ENCODE peak calls at places on chromosomes 3 and 15, in eight cellular contexts. One of them, this sample, is unnamed.

GRCh38 chr3:143581972-143582722 is 266.1 kb downstream of the SLC9A9 start:
- DNase-seq in psoas muscle: no peak
- DNase-seq in uterus: no peak
- DNase-seq in DND-41: no peak
- DNase-seq in upper lobe of right lung: no peak
- DNase-seq in foreskin keratinocyte: no peak
- DNase-seq in CD8-positive, alpha-beta T cell: no peak
- DNase-seq in WERI-Rb-1: no peak
- DNase-seq in this sample: no peak

GRCh38 chr3:151328298-151329036 is 882 bp downstream of the P2RY13 start:
- DNase-seq in CD8-positive, alpha-beta T cell: no peak
- DNase-seq in WERI-Rb-1: no peak
- DNase-seq in upper lobe of right lung: no peak
- DNase-seq in uterus: no peak
- DNase-seq in psoas muscle: no peak
- DNase-seq in DND-41: no peak
- DNase-seq in foreskin keratinocyte: no peak
- DNase-seq in this sample: no peak

GRCh38 chr3:149702691-149703426 is 45.0 kb upstream of the WWTR1 start:
- DNase-seq in DND-41: no peak
- DNase-seq in psoas muscle: no peak
- DNase-seq in foreskin keratinocyte: peak
- DNase-seq in CD8-positive, alpha-beta T cell: no peak
- DNase-seq in WERI-Rb-1: no peak
- DNase-seq in upper lobe of right lung: no peak
- DNase-seq in uterus: peak
- DNase-seq in this sample: no peak

GRCh38 chr3:8629151-8630021 is 15.2 kb downstream of the SSUH2 start:
- DNase-seq in CD8-positive, alpha-beta T cell: no peak
- DNase-seq in upper lobe of right lung: peak
- DNase-seq in WERI-Rb-1: no peak
- DNase-seq in psoas muscle: peak
- DNase-seq in foreskin keratinocyte: peak
- DNase-seq in uterus: no peak
- DNase-seq in DND-41: no peak
- DNase-seq in this sample: no peak

GRCh38 chr3:49813497-49814174 is at the start of gene UBA7:
- DNase-seq in WERI-Rb-1: no peak
- DNase-seq in CD8-positive, alpha-beta T cell: peak
- DNase-seq in uterus: peak
- DNase-seq in psoas muscle: peak
- DNase-seq in DND-41: peak
- DNase-seq in upper lobe of right lung: no peak
- DNase-seq in foreskin keratinocyte: no peak
- DNase-seq in this sample: no peak

GRCh38 chr15:98266295-98266694 is 305.8 kb downstream of the ARRDC4 start:
- DNase-seq in DND-41: no peak
- DNase-seq in CD8-positive, alpha-beta T cell: no peak
- DNase-seq in uterus: no peak
- DNase-seq in WERI-Rb-1: no peak
- DNase-seq in foreskin keratinocyte: no peak
- DNase-seq in psoas muscle: no peak
- DNase-seq in upper lobe of right lung: no peak
- DNase-seq in this sample: no peak

GRCh38 chr15:90557147-90557546 is 27.4 kb downstream of the CRTC3 start:
- DNase-seq in psoas muscle: no peak
- DNase-seq in CD8-positive, alpha-beta T cell: no peak
- DNase-seq in DND-41: no peak
- DNase-seq in WERI-Rb-1: no peak
- DNase-seq in upper lobe of right lung: no peak
- DNase-seq in foreskin keratinocyte: no peak
- DNase-seq in uterus: no peak
- DNase-seq in this sample: no peak

GRCh38 chr3:9754678-9755077 is 4.9 kb downstream of the OGG1 start:
- DNase-seq in DND-41: no peak
- DNase-seq in WERI-Rb-1: no peak
- DNase-seq in CD8-positive, alpha-beta T cell: no peak
- DNase-seq in uterus: no peak
- DNase-seq in upper lobe of right lung: no peak
- DNase-seq in psoas muscle: no peak
- DNase-seq in foreskin keratinocyte: no peak
- DNase-seq in this sample: no peak

GRCh38 chr3:69305011-69305410 is 80.9 kb downstream of the FRMD4B start:
- DNase-seq in DND-41: no peak
- DNase-seq in WERI-Rb-1: no peak
- DNase-seq in CD8-positive, alpha-beta T cell: no peak
- DNase-seq in psoas muscle: no peak
- DNase-seq in foreskin keratinocyte: peak
- DNase-seq in uterus: no peak
- DNase-seq in upper lobe of right lung: no peak
- DNase-seq in this sample: no peak

GRCh38 chr3:128296469-128297251 is 143.4 kb downstream of the EEFSEC start:
- DNase-seq in WERI-Rb-1: no peak
- DNase-seq in CD8-positive, alpha-beta T cell: peak
- DNase-seq in uterus: peak
- DNase-seq in upper lobe of right lung: no peak
- DNase-seq in DND-41: no peak
- DNase-seq in psoas muscle: peak
- DNase-seq in foreskin keratinocyte: no peak
- DNase-seq in this sample: no peak

GRCh38 chr15:77836116-77836798 is 203.5 kb upstream of the LINGO1 start:
- DNase-seq in DND-41: no peak
- DNase-seq in foreskin keratinocyte: no peak
- DNase-seq in uterus: no peak
- DNase-seq in upper lobe of right lung: peak
- DNase-seq in WERI-Rb-1: no peak
- DNase-seq in psoas muscle: no peak
- DNase-seq in CD8-positive, alpha-beta T cell: no peak
- DNase-seq in this sample: no peak

GRCh38 chr15:69735126-69735525 is 282.5 kb downstream of the RPLP1 start:
- DNase-seq in uterus: no peak
- DNase-seq in DND-41: no peak
- DNase-seq in CD8-positive, alpha-beta T cell: no peak
- DNase-seq in WERI-Rb-1: no peak
- DNase-seq in upper lobe of right lung: no peak
- DNase-seq in foreskin keratinocyte: no peak
- DNase-seq in psoas muscle: no peak
- DNase-seq in this sample: no peak

GRCh38 chr3:158864492-158864891 is 62.6 kb downstream of the MFSD1 start:
- DNase-seq in psoas muscle: no peak
- DNase-seq in uterus: no peak
- DNase-seq in WERI-Rb-1: no peak
- DNase-seq in CD8-positive, alpha-beta T cell: no peak
- DNase-seq in foreskin keratinocyte: no peak
- DNase-seq in upper lobe of right lung: no peak
- DNase-seq in DND-41: no peak
- DNase-seq in this sample: no peak

GRCh38 chr15:25173241-25174028 is 218.6 kb downstream of the SNRPN start:
- DNase-seq in upper lobe of right lung: peak
- DNase-seq in DND-41: no peak
- DNase-seq in WERI-Rb-1: no peak
- DNase-seq in uterus: peak
- DNase-seq in psoas muscle: peak
- DNase-seq in CD8-positive, alpha-beta T cell: peak
- DNase-seq in foreskin keratinocyte: no peak
- DNase-seq in this sample: no peak

GRCh38 chr3:147887797-147888196 is 478.6 kb downstream of the ZIC1 start:
- DNase-seq in DND-41: no peak
- DNase-seq in WERI-Rb-1: no peak
- DNase-seq in CD8-positive, alpha-beta T cell: no peak
- DNase-seq in psoas muscle: no peak
- DNase-seq in uterus: no peak
- DNase-seq in upper lobe of right lung: no peak
- DNase-seq in foreskin keratinocyte: no peak
- DNase-seq in this sample: no peak

GRCh38 chr3:134320749-134321148 is 53.5 kb downstream of the AMOTL2 start:
- DNase-seq in uterus: no peak
- DNase-seq in foreskin keratinocyte: peak
- DNase-seq in psoas muscle: peak
- DNase-seq in WERI-Rb-1: no peak
- DNase-seq in DND-41: no peak
- DNase-seq in CD8-positive, alpha-beta T cell: peak
- DNase-seq in upper lobe of right lung: no peak
- DNase-seq in this sample: no peak

GRCh38 chr3:89405145-89405544 is 297.7 kb downstream of the EPHA3 start:
- DNase-seq in upper lobe of right lung: no peak
- DNase-seq in psoas muscle: no peak
- DNase-seq in foreskin keratinocyte: no peak
- DNase-seq in WERI-Rb-1: no peak
- DNase-seq in DND-41: no peak
- DNase-seq in CD8-positive, alpha-beta T cell: no peak
- DNase-seq in uterus: no peak
- DNase-seq in this sample: no peak

DNA sequence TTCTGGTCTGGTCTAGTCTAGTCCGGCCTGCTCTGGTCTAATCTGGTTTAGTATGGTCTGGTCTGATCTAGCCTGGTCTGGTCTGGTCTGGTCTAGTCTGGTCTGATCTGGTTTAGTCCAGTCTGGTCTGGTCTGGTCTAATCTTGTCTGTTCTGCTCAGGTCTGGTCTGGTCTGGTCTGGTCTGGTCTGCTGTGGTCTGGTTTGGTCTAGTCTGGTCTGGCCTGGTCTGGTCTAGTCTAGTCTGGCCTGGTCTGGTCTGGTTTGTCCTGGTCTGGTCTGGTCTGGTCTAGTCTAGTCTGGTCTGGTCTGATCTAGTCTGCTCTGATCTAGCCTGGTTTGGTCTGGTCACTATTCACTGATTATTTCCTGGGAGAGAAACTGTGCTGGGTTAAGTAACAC is 84.1 kb upstream of the PRR23E start:
- DNase-seq in CD8-positive, alpha-beta T cell: no peak
- DNase-seq in upper lobe of right lung: no peak
- DNase-seq in uterus: no peak
- DNase-seq in DND-41: no peak
- DNase-seq in psoas muscle: no peak
- DNase-seq in WERI-Rb-1: no peak
- DNase-seq in foreskin keratinocyte: no peak
- DNase-seq in this sample: no peak
- TF ChIP-seq CTCF in CD8-positive, alpha-beta T cell: no peak
- TF ChIP-seq CTCF in upper lobe of right lung: no peak
- TF ChIP-seq CTCF in uterus: no peak
- TF ChIP-seq CTCF in DND-41: no peak
- TF ChIP-seq CTCF in psoas muscle: no peak
- TF ChIP-seq CTCF in WERI-Rb-1: no peak
- TF ChIP-seq CTCF in foreskin keratinocyte: no peak
- TF ChIP-seq CTCF in this sample: no peak

GRCh38 chr3:37742121-37742520 is 119.6 kb upstream of the CTDSPL start:
- DNase-seq in upper lobe of right lung: no peak
- DNase-seq in uterus: no peak
- DNase-seq in foreskin keratinocyte: no peak
- DNase-seq in DND-41: no peak
- DNase-seq in psoas muscle: no peak
- DNase-seq in CD8-positive, alpha-beta T cell: no peak
- DNase-seq in WERI-Rb-1: no peak
- DNase-seq in this sample: no peak

GRCh38 chr3:37740471-37740870 is 121.2 kb upstream of the CTDSPL start:
- DNase-seq in WERI-Rb-1: no peak
- DNase-seq in CD8-positive, alpha-beta T cell: no peak
- DNase-seq in psoas muscle: no peak
- DNase-seq in foreskin keratinocyte: no peak
- DNase-seq in uterus: no peak
- DNase-seq in DND-41: no peak
- DNase-seq in upper lobe of right lung: no peak
- DNase-seq in this sample: no peak

GRCh38 chr3:37739579-37740290 is 121.9 kb upstream of the CTDSPL start:
- DNase-seq in psoas muscle: no peak
- DNase-seq in WERI-Rb-1: no peak
- DNase-seq in upper lobe of right lung: no peak
- DNase-seq in CD8-positive, alpha-beta T cell: no peak
- DNase-seq in foreskin keratinocyte: no peak
- DNase-seq in uterus: no peak
- DNase-seq in DND-41: no peak
- DNase-seq in this sample: no peak

GRCh38 chr3:37742574-37743212 is 119.0 kb upstream of the CTDSPL start:
- DNase-seq in WERI-Rb-1: no peak
- DNase-seq in psoas muscle: no peak
- DNase-seq in CD8-positive, alpha-beta T cell: no peak
- DNase-seq in foreskin keratinocyte: no peak
- DNase-seq in uterus: no peak
- DNase-seq in DND-41: no peak
- DNase-seq in upper lobe of right lung: no peak
- DNase-seq in this sample: no peak

DNA sequence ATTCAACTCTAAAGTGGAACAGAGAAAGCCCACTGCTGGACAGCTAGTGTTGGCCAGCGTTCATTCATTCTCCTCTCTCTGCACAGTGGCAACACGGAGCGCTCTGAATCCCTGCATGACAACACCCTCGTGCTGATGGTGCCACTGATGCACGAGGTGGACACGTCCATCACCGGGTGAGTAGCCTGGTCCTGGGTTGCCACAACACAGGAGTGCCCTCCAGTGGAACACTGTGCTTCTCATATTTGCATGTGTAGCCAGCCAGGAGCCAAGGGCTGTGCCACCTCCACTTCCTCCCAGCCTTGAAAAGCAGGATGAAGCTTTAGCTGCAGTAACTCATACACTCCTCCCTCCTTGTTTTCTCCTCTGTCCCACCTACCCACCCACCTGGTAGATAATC is 120.0 kb upstream of the CTDSPL start:
- DNase-seq in DND-41: no peak
- DNase-seq in upper lobe of right lung: peak
- DNase-seq in psoas muscle: peak
- DNase-seq in uterus: peak
- DNase-seq in CD8-positive, alpha-beta T cell: no peak
- DNase-seq in foreskin keratinocyte: no peak
- DNase-seq in WERI-Rb-1: peak
- DNase-seq in this sample: no peak
- H3K27ac ChIP-seq in DND-41: no peak
- H3K27ac ChIP-seq in upper lobe of right lung: no peak
- H3K27ac ChIP-seq in psoas muscle: no peak
- H3K27ac ChIP-seq in uterus: no peak
- H3K27ac ChIP-seq in CD8-positive, alpha-beta T cell: no peak
- H3K27ac ChIP-seq in foreskin keratinocyte: no peak
- H3K27ac ChIP-seq in WERI-Rb-1: no peak
- H3K27ac ChIP-seq in this sample: no peak

GRCh38 chr3:65356331-65357286 is 668.8 kb upstream of the ADAMTS9 start:
- DNase-seq in foreskin keratinocyte: no peak
- DNase-seq in psoas muscle: no peak
- DNase-seq in WERI-Rb-1: no peak
- DNase-seq in upper lobe of right lung: peak
- DNase-seq in uterus: no peak
- DNase-seq in DND-41: no peak
- DNase-seq in CD8-positive, alpha-beta T cell: no peak
- DNase-seq in this sample: no peak
- TF ChIP-seq CTCF in foreskin keratinocyte: no peak
- TF ChIP-seq CTCF in psoas muscle: no peak
- TF ChIP-seq CTCF in WERI-Rb-1: no peak
- TF ChIP-seq CTCF in upper lobe of right lung: no peak
- TF ChIP-seq CTCF in uterus: no peak
- TF ChIP-seq CTCF in DND-41: no peak
- TF ChIP-seq CTCF in CD8-positive, alpha-beta T cell: no peak
- TF ChIP-seq CTCF in this sample: no peak

DNA sequence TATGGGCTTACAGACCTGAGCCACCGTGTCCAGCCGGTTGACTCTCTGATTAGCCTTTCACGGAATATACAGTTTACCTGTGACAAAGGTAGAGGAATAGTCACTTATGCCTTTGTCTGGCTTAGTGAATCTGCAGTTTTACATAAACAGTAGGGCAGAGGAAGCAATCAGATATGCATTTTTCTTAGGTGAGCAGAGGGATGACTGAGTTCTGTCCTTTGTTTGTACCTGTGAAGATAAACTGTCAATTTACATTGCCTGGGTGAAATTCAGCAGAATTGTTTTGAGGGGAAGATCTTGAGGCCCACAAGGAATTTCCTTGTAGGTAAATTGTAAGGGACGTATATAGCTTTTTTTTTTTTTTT is 10.8 kb downstream of the EDEM1 start:
- DNase-seq in upper lobe of right lung: no peak
- DNase-seq in DND-41: no peak
- DNase-seq in CD8-positive, alpha-beta T cell: no peak
- DNase-seq in foreskin keratinocyte: no peak
- DNase-seq in uterus: no peak
- DNase-seq in WERI-Rb-1: no peak
- DNase-seq in psoas muscle: no peak
- DNase-seq in this sample: no peak
- H3K27ac ChIP-seq in upper lobe of right lung: peak
- H3K27ac ChIP-seq in DND-41: peak
- H3K27ac ChIP-seq in CD8-positive, alpha-beta T cell: no peak
- H3K27ac ChIP-seq in foreskin keratinocyte: peak
- H3K27ac ChIP-seq in uterus: no peak
- H3K27ac ChIP-seq in WERI-Rb-1: no peak
- H3K27ac ChIP-seq in psoas muscle: no peak
- H3K27ac ChIP-seq in this sample: peak

This sample was measured in CD4-positive, alpha-beta T cell.